ENCODE peak calls at places on chromosomes 11 and 22, in four cellular contexts. R, J, I and Q are unnamed samples.

GRCh38 chr22:50299724-50300619 is 7.5 kb downstream of the PLXNB2 start:
- DNase-seq in R (no peak), J (no peak), I (no peak), Q (no peak)

GRCh38 chr22:29269731-29270474 is 1.8 kb downstream of the EWSR1 start:
- DNase-seq in R (peak), J (no peak), I (peak), Q (no peak)

GRCh38 chr11:88293931-88294330 is 43.6 kb downstream of the CTSC start:
- DNase-seq in R (peak), J (peak), I (peak), Q (no peak)

GRCh38 chr11:84905411-84905810 is 721.7 kb downstream of the DLG2 start:
- DNase-seq in R (peak), J (no peak), I (no peak), Q (no peak)

GRCh38 chr11:35182317-35182939 is 43.5 kb downstream of the CD44 start:
- DNase-seq in R (no peak), J (no peak), I (no peak), Q (no peak)

GRCh38 chr11:101470414-101470813 is 113.4 kb downstream of the TRPC6 start:
- DNase-seq in R (no peak), J (no peak), I (peak), Q (no peak)

GRCh38 chr11:2584812-2585565 is 114.8 kb downstream of the KCNQ1OT1 start:
- DNase-seq in R (no peak), J (peak), I (no peak), Q (peak)

GRCh38 chr22:25702571-25703167 is 39.3 kb upstream of the MYO18B start:
- DNase-seq in R (no peak), J (no peak), I (no peak), Q (no peak)

GRCh38 chr11:17828311-17828751 is 93.8 kb downstream of the KCNC1 start:
- DNase-seq in R (no peak), J (peak), I (no peak), Q (no peak)

GRCh38 chr11:96219981-96220623 is 122.9 kb downstream of the MAML2 start:
- DNase-seq in R (peak), J (peak), I (peak), Q (no peak)

GRCh38 chr11:90496722-90497121 is 273.9 kb upstream of the CHORDC1 start:
- DNase-seq in R (no peak), J (no peak), I (no peak), Q (no peak)

GRCh38 chr11:114321621-114322257 is 25.5 kb downstream of the NNMT start:
- DNase-seq in R (peak), J (peak), I (peak), Q (no peak)

GRCh38 chr11:70573701-70574151 is 175.4 kb downstream of the CTTN start:
- DNase-seq in R (no peak), J (no peak), I (no peak), Q (no peak)

GRCh38 chr11:16372355-16372754 is 16.0 kb upstream of the SOX6 start:
- DNase-seq in R (no peak), J (no peak), I (no peak), Q (no peak)

GRCh38 chr22:50314455-50315288 is 7.2 kb upstream of the PLXNB2 start:
- DNase-seq in R (no peak), J (no peak), I (no peak), Q (no peak)

GRCh38 chr11:103581680-103582265 is 454.7 kb upstream of the DDI1 start:
- DNase-seq in R (no peak), J (no peak), I (no peak), Q (no peak)

GRCh38 chr11:79512706-79513469 is 72.1 kb upstream of the TENM4 start:
- DNase-seq in R (no peak), J (no peak), I (no peak), Q (no peak)

GRCh38 chr11:112150517-112150916 is 13.4 kb downstream of the IL18 start:
- DNase-seq in R (no peak), J (no peak), I (no peak), Q (no peak)

GRCh38 chr11:77658213-77659013 is 20.8 kb upstream of the CLNS1A start:
- DNase-seq in R (no peak), J (no peak), I (peak), Q (no peak)

GRCh38 chr11:118921929-118922744 is 3.6 kb downstream of the BCL9L start:
- DNase-seq in R (peak), J (peak), I (peak), Q (peak)

GRCh38 chr22:44108806-44109385 is 71.8 kb upstream of the PARVG start:
- DNase-seq in R (no peak), J (no peak), I (no peak), Q (no peak)

GRCh38 chr22:17213976-17214375 is 5.3 kb downstream of the ADA2 start:
- DNase-seq in R (peak), J (peak), I (no peak), Q (no peak)

GRCh38 chr11:86749376-86749775 is 51.0 kb upstream of the PRSS23 start:
- DNase-seq in R (peak), J (no peak), I (no peak), Q (no peak)

GRCh38 chr22:37229805-37230672 is 14.0 kb downstream of the RAC2 start:
- DNase-seq in R (peak), J (peak), I (peak), Q (no peak)

GRCh38 chr11:86515297-86516094 is 140.8 kb downstream of the CCDC81 start:
- DNase-seq in R (peak), J (no peak), I (peak), Q (no peak)

GRCh38 chr22:23035557-23036277 is 34.6 kb upstream of the GNAZ start:
- DNase-seq in R (no peak), J (no peak), I (no peak), Q (no peak)

GRCh38 chr11:30878400-30878799 is 292.2 kb upstream of the MPPED2 start:
- DNase-seq in R (no peak), J (no peak), I (no peak), Q (no peak)

GRCh38 chr11:116833816-116834534 is 3.4 kb downstream of the APOA1 start:
- DNase-seq in R (no peak), J (no peak), I (no peak), Q (no peak)

GRCh38 chr11:114036156-114036811 is 23.2 kb upstream of the ZBTB16 start:
- DNase-seq in R (peak), J (peak), I (peak), Q (peak)

GRCh38 chr11:118215262-118215661 is 9.5 kb downstream of the JAML start:
- DNase-seq in R (no peak), J (no peak), I (no peak), Q (no peak)

GRCh38 chr11:92827132-92827531 is 142.3 kb upstream of the MTNR1B start:
- DNase-seq in R (no peak), J (no peak), I (no peak), Q (no peak)

GRCh38 chr11:56783448-56784041 is 35.0 kb upstream of the OR9G4 start:
- DNase-seq in R (peak), J (no peak), I (peak), Q (no peak)

GRCh38 chr22:48393041-48393370 is 1434.7 kb downstream of the BRD1 start:
- DNase-seq in R (no peak), J (no peak), I (no peak), Q (no peak)

GRCh38 chr11:130638048-130638447 is 189.6 kb downstream of the ADAMTS15 start:
- DNase-seq in R (no peak), J (no peak), I (peak), Q (peak)

GRCh38 chr11:130636672-130637463 is 188.4 kb downstream of the ADAMTS15 start:
- DNase-seq in R (peak), J (no peak), I (peak), Q (peak)

GRCh38 chr11:130639369-130639768 is 190.9 kb downstream of the ADAMTS15 start:
- DNase-seq in R (no peak), J (no peak), I (no peak), Q (no peak)

GRCh38 chr11:130637566-130637965 is 189.1 kb downstream of the ADAMTS15 start:
- DNase-seq in R (no peak), J (no peak), I (no peak), Q (no peak)

GRCh38 chr11:130638624-130639023 is 190.2 kb downstream of the ADAMTS15 start:
- DNase-seq in R (no peak), J (no peak), I (no peak), Q (no peak)
- H3K4me3 ChIP-seq in R (no peak), J (no peak), I (no peak), Q (no peak)

DNA sequence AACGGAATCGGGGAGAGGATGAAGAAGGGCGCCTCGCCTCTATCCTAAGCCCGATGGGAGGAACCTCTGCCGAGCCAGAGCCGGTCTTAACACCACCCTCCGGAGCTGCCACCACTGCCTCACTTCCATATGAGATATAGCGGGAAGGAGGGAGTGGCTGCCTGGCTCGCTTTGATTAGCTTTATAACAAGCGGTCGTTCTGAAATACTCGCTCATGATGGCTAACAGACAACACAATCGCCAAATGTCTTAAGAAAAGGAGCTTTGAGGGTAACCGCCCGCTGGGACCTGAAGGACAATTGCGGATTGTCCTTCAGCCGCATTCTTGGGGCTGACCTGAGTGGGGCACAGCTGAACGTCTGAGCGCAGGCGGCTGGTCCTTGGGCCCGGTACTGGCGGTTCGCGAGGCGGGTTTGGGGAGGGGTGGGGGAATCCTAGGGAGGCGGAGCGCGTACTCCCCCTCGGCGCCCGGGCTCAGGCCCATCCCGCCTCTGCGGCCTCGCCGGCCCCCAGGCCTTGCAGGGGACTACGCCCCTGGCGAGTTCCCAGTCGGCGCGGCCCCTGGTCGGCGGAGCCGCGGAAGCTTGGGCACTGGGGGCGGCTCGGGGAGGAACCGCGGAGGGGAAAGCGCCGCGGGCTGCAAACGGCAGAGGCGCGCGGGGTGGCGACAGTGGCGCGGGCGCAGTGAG is at the start of gene PLAAT5:
- DNase-seq in R (peak), J (no peak), I (peak), Q (no peak)
- H3K4me3 ChIP-seq in R (peak), J (peak), I (peak), Q (peak)

GRCh38 chr11:131378931-131379330 is 8.5 kb downstream of the NTM start:
- DNase-seq in R (no peak), J (no peak), I (no peak), Q (no peak)
- H3K4me3 ChIP-seq in R (no peak), J (no peak), I (no peak), Q (no peak)

GRCh38 chr22:21868651-21869050 is 1.2 kb upstream of the MAPK1 start:
- DNase-seq in R (no peak), J (no peak), I (no peak), Q (no peak)
- H3K4me3 ChIP-seq in R (no peak), J (no peak), I (no peak), Q (peak)

GRCh38 chr11:32792948-32793475 is 1.4 kb downstream of the CCDC73 start:
- DNase-seq in R (peak), J (peak), I (peak), Q (no peak)
- H3K4me3 ChIP-seq in R (no peak), J (peak), I (no peak), Q (peak)

GRCh38 chr11:67629386-67630229 is at the start of gene NUDT8:
- DNase-seq in R (peak), J (peak), I (peak), Q (no peak)

GRCh38 chr11:67630230-67630942 is 649 bp upstream of the NUDT8 start:
- DNase-seq in R (peak), J (peak), I (peak), Q (peak)

GRCh38 chr11:67627788-67628624 is 1.7 kb downstream of the NUDT8 start:
- DNase-seq in R (no peak), J (no peak), I (no peak), Q (no peak)

GRCh38 chr11:67627394-67627787 is 2.3 kb downstream of the NUDT8 start:
- DNase-seq in R (no peak), J (no peak), I (no peak), Q (no peak)

DNA sequence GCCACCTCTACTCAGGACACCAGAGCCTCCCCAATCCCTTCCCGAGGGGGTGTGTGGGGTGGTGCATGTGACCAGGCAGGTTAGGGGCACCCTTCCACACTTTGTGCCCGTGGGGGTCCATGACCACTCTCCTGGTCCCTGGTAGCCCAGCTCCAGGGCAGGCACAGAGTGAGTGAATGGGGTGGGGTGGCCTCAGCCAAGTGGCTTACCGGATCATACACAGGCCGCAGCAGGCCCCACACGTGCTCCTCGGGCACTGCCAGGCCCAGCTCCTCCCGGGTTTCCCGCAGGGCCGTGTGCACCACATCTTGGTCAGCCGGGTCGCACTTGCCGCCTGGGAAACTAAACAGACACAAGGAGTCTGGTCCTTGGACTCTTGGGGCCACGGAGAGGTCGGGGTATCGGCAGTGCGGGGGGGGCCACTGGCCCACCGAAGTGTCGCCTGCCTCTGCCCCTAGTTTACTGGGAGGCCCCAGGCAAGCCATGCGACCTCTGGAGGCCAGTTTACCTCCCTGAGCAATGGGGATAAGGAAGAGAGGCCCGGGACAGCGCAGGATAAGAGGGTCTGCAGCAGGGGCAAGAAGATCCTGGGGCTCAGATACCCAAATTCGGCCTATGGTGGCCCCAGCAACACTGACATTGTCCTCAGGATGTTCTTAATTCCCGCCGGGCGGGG is 889 bp downstream of the NUDT8 start:
- DNase-seq in R (no peak), J (no peak), I (no peak), Q (no peak)
- H3K4me3 ChIP-seq in R (peak), J (peak), I (no peak), Q (peak)

DNA sequence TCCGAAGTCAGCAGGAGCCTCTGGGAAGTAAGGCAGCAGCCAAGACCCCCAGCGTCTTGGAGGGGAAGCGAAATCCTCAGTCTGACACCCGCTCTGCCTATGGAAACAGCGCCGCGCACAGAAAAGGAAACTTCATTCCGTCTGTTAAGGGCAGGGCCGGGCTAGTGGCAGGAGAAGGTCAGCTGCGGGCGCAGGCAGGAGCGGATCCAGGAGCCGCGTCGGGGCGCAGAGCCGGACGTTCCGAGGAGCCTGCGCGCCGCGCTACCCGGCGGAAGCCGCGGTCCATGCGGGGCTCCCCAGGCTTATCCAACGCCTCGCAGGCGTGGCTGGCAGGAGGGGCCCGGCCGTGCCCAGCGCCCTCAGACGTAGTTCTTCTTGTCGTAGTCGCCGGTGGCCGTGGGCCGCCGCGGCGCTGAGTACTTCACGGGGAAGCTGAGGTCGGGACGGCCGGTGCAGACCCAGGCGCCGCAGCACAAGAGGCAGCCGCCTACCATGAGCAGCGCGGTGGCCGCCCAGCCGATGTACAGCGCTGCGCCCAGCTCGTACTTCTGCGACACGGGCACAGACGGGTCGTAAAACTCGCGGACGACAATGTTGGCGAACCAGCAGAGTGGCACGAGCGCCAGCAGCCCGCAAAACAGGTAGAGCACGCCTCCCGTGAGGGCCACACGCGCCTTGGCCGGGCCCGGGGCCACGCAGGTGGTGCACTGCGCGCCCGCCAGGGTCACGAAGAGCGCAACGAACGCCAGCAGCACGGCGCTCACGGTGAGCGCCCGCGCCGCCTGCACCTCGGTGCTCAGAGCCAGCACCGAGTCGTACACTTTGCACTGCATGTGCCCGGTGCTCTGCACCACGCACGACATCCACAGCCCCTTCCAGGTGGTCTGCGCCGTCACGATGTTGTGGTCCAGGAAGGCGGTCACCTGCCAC is 705 bp downstream of the CLDN5 start:
- DNase-seq in R (peak), J (no peak), I (peak), Q (no peak)
- H3K4me3 ChIP-seq in R (peak), J (peak), I (peak), Q (peak)

GRCh38 chr11:67406969-67407699 is 3.3 kb downstream of the TBC1D10C start:
- DNase-seq in R (no peak), J (no peak), I (no peak), Q (no peak)

GRCh38 chr11:67407700-67408163 is 3.8 kb downstream of the TBC1D10C start:
- DNase-seq in R (no peak), J (no peak), I (no peak), Q (no peak)

GRCh38 chr11:67409261-67409666 is 5.4 kb downstream of the TBC1D10C start:
- DNase-seq in R (no peak), J (no peak), I (no peak), Q (no peak)

GRCh38 chr11:67409781-67410368 is 5.6 kb upstream of the CARNS1 start:
- DNase-seq in R (no peak), J (no peak), I (no peak), Q (no peak)

DNA sequence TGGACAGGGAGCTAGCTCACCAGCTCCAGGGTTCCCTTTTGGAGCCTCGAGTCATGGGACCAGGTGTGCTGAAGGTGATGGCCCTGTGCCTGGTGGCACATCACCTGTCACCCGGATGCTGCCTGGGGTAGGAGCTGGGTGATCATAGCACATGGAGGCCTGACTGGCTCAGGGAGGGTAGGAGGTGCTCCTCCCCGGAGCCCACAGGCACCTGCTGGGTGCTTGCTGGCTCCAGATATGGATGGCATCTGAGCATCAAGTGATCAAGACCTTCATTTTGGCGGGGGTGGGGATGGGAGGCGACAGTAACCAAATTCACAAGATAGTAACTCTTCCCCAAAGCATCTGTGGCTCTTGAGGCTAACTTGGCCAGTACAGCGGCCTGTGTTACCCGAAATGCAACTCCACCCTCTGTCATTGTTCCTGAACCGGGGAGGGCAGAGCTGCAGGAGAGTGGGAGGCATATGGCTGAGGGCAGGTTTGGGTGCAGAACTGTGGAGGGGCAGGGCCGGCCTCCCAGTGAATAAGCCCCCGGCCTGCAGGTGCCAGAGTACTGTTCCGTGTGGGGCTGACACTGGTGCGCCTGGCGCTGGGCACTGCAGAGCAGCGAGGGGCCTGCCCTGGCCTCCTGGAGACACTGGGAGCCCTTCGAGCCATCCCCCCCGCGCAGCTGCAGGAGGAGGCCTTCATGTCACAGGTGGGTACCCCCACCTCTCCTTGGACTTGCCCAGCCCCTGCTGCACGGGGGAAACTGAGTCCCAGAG is 4.7 kb downstream of the TBC1D10C start:
- DNase-seq in R (no peak), J (no peak), I (no peak), Q (no peak)
- H3K4me3 ChIP-seq in R (no peak), J (no peak), I (no peak), Q (no peak)